ENCODE peak calls at places on chromosome 21, in nine cellular contexts. G, X, V, Z, Q, I, U, C and O are unnamed samples.

GRCh38 chr21:24445517-24445916 is 1161.8 kb downstream of the MRPL39 start:
- DNase-seq in C (no peak), G (no peak), Q (no peak), X (no peak), Z (no peak), U (no peak), V (no peak), I (no peak), O (no peak)

GRCh38 chr21:31875424-31876097 is 2.7 kb downstream of the HUNK start:
- DNase-seq in I (no peak), U (no peak), Z (no peak), V (no peak), G (peak; percentile 52), X (no peak), C (no peak), Q (no peak), O (no peak)

GRCh38 chr21:27192286-27192685 is 225.4 kb upstream of the ADAMTS5 start:
- DNase-seq in Q (no peak), X (no peak), G (no peak), V (no peak), Z (no peak), U (no peak), I (no peak), C (no peak), O (no peak)

GRCh38 chr21:29078884-29079765 is 5.7 kb upstream of the CCT8 start:
- DNase-seq in I (no peak), X (no peak), V (peak; percentile 33), Z (no peak), U (no peak), G (no peak), C (no peak), Q (no peak), O (no peak)

GRCh38 chr21:17436626-17437111 is 76.2 kb upstream of the CXADR start:
- DNase-seq in G (no peak), Q (no peak), Z (no peak), U (no peak), V (no peak), I (no peak), X (no peak), C (no peak), O (no peak)

GRCh38 chr21:19433623-19434022 is 1030.0 kb upstream of the TMPRSS15 start:
- DNase-seq in I (no peak), Z (no peak), C (no peak), G (no peak), U (no peak), X (no peak), V (no peak), Q (no peak), O (no peak)

GRCh38 chr21:26715878-26716506 is 129.2 kb downstream of the ADAMTS1 start:
- DNase-seq in Z (no peak), Q (no peak), C (peak; percentile 8), I (peak; percentile 33), X (peak; percentile 32), G (peak; percentile 51), V (peak; percentile 31), U (peak; percentile 35), O (no peak)

GRCh38 chr21:28734522-28735175 is 258.0 kb downstream of the LTN1 start:
- DNase-seq in C (no peak), G (peak; percentile 17), Q (no peak), I (no peak), U (no peak), V (no peak), Z (no peak), X (no peak), O (no peak)

GRCh38 chr21:33262921-33263320 is 3.2 kb upstream of the IL10RB start:
- DNase-seq in X (no peak), U (no peak), Z (no peak), I (no peak), G (no peak), V (no peak), C (no peak), Q (no peak), O (no peak)
- TF ChIP-seq POLR2A in X (no peak), U (no peak), Z (no peak), I (no peak), G (no peak), V (no peak), C (no peak), Q (no peak), O (no peak)

GRCh38 chr21:36089946-36090345 is 20.1 kb downstream of the CBR1 start:
- DNase-seq in Z (no peak), X (no peak), I (no peak), V (no peak), G (no peak), C (no peak), Q (no peak), U (no peak), O (no peak)

GRCh38 chr21:36092676-36093075 is 22.9 kb downstream of the CBR1 start:
- DNase-seq in X (no peak), C (no peak), Q (no peak), Z (no peak), I (no peak), V (no peak), U (no peak), G (no peak), O (no peak)

GRCh38 chr21:36082140-36082742 is 12.4 kb downstream of the CBR1 start:
- DNase-seq in I (no peak), U (no peak), Z (no peak), V (no peak), Q (no peak), G (peak; percentile 74), X (no peak), C (no peak), O (no peak)

GRCh38 chr21:36093512-36093911 is 23.7 kb downstream of the CBR1 start:
- DNase-seq in C (no peak), Q (no peak), V (no peak), G (no peak), I (no peak), X (no peak), Z (no peak), U (no peak), O (no peak)

DNA sequence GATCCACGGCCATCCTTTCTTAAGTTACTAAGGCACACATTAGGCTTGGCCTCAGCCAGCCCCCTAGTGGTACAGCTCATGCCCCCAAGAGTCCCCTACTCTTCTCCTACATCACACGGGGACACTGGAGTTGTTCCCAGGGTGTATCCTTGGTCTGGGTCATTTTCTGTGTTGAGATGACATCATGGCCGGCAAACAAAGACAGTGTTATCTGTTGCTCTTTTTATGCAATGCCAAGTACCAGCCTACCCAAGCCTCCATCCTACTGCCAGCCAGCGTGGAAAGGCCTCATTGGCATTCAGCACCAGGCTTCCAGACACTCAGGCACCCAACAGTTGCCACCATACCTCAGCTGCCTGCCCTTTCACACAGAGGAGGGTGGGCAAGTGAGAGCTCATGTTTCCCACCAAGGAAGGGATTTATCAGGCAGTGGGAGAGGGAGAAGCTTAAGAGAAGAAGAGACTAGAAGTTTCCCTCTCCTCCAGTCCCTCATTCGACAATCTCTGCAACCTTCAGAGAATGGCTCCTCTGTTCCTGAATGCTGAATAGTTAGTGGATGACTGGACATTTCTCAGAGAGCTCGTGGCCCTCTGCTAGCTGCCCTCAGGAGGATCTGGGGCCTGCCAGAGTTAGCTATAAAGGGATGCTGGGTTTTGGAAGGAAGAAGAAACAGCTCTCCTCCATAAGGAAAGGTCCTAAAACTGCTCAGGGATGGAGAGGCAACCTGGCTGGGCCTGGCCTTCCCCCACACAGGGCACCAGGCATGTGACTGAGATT is 17.7 kb downstream of the CBR1 start:
- DNase-seq in C (no peak), U (no peak), Q (no peak), V (no peak), G (peak; percentile 23), I (no peak), Z (no peak), X (no peak), O (no peak)
- TF ChIP-seq CTCF in C (no peak), U (no peak), Q (no peak), V (no peak), G (no peak), I (no peak), Z (no peak), X (no peak), O (no peak)

DNA sequence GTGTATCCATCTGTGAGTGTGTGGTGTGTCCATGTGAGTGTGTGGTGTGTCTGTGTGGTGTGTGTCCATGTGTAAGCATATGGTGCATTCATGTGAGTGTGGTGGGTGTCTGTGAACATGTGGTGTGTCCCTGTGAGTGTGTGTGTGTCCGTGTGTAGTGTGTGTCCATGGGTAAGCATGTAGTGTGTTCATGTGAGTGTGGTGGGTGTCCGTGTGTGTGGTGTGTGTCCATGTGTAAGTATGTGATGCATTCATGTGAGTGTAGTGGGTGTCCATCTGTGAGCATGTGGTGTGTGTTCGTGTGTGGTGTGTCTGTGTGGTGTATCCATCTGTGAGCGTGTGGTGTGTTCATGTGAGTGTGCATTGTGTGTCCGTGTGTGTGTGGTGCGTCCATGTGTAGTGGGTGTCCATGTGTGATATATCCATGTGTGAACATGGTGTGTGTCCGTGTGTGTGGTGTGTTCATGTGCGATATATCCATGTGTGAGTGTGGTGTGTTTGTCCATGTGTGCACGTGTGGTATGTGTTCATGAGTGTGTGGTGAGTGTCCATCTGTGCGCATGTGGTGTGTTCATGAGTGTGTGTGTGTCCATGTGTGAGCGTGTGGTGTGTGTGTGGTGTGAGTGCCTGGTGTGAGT is 12.3 kb downstream of the SLC19A1 start:
- DNase-seq in Z (no peak), V (no peak), G (no peak), Q (peak; percentile 43), I (no peak), C (no peak), X (peak; percentile 9), U (no peak), O (no peak)
- TF ChIP-seq POLR2A in Z (no peak), V (no peak), G (no peak), Q (no peak), I (no peak), C (no peak), X (no peak), U (no peak), O (no peak)

GRCh38 chr21:37459575-37459974 is 93.0 kb downstream of the DYRK1A start:
- DNase-seq in Z (no peak), U (no peak), C (no peak), X (no peak), Q (no peak), I (no peak), V (no peak), G (peak; percentile 69), O (no peak)

GRCh38 chr21:37462087-37462861 is 95.7 kb downstream of the DYRK1A start:
- DNase-seq in V (no peak), Q (no peak), C (no peak), Z (no peak), U (no peak), I (no peak), G (no peak), X (no peak), O (no peak)

GRCh38 chr21:37458669-37459276 is 92.2 kb downstream of the DYRK1A start:
- DNase-seq in U (no peak), Q (no peak), C (no peak), G (no peak), Z (no peak), I (no peak), V (no peak), X (no peak), O (no peak)

GRCh38 chr21:37461494-37461893 is 94.9 kb downstream of the DYRK1A start:
- DNase-seq in U (no peak), Q (no peak), X (no peak), G (peak; percentile 33), V (no peak), Z (no peak), C (no peak), I (no peak), O (no peak)

DNA sequence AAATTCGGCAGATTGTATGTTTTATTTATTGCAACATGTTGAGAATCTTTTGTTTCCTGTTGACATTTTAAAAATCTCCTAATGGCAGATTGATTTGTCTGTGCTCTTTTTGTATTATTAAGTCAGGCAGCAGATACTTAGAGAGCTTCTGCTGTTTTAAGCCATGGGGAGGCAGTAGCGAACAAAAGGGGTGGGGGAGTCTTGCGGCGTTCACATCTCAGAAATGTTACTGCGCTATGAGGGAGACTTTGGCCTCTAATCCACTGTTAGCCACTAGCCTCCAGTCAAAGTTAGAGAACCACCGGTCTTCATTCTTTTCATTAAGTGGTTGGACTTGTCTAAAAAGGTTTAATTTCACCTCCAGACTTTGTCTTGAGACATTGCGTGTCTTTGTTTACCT is 93.6 kb downstream of the DYRK1A start:
- DNase-seq in G (no peak), Q (no peak), Z (no peak), U (no peak), I (no peak), C (no peak), V (no peak), X (no peak), O (no peak)
- TF ChIP-seq CTCF in G (peak; percentile 21), Q (no peak), Z (no peak), U (no peak), I (no peak), C (no peak), V (no peak), X (no peak), O (no peak)